ENCODE peak calls at places on chromosomes 11 and 22, in five cellular contexts. Z is adrenal gland, F is tibial nerve, S is HCT116, A is right lobe of liver. Y is an unnamed sample.

GRCh38 chr11:35822815-35823495 is 120.9 kb upstream of the LDLRAD3 start:
- DNase-seq in Z (no peak), F (no peak), S (no peak), A (no peak), Y (no peak)

GRCh38 chr11:65791719-65792213 is 4.9 kb downstream of the OVOL1 start:
- DNase-seq in Z (no peak), F (no peak), S (no peak), A (no peak), Y (no peak)

GRCh38 chr11:12149672-12150225 is 39.4 kb downstream of the MICAL2 start:
- DNase-seq in Z (no peak), F (no peak), S (no peak), A (no peak), Y (no peak)

GRCh38 chr11:39374963-39375698 is 2084.3 kb downstream of the LRRC4C start:
- DNase-seq in Z (no peak), F (no peak), S (peak; percentile 10), A (no peak), Y (no peak)

GRCh38 chr22:42560381-42560780 is 6.6 kb downstream of the SERHL2 start:
- DNase-seq in Z (no peak), F (no peak), S (no peak), A (no peak), Y (no peak)

GRCh38 chr22:26852176-26852575 is 194.8 kb downstream of the MIAT start:
- DNase-seq in Z (no peak), F (no peak), S (no peak), A (no peak), Y (no peak)

GRCh38 chr11:100999756-101000155 is 129.9 kb downstream of the PGR start:
- DNase-seq in Z (no peak), F (no peak), S (no peak), A (no peak), Y (no peak)

GRCh38 chr11:31387379-31387778 is 17.7 kb downstream of the DNAJC24 start:
- DNase-seq in Z (no peak), F (no peak), S (no peak), A (no peak), Y (no peak)

GRCh38 chr11:208177-208916 is 839 bp downstream of the RIC8A start:
- DNase-seq in Z (peak; percentile 83), F (peak; percentile 58), S (peak; percentile 43), A (peak; percentile 87), Y (peak; percentile 79)

GRCh38 chr22:20517841-20518592 is 10.6 kb downstream of the MED15 start:
- DNase-seq in Z (no peak), F (no peak), S (no peak), A (no peak), Y (no peak)

GRCh38 chr11:2445948-2446551 is 1.2 kb downstream of the KCNQ1 start:
- DNase-seq in Z (peak; percentile 73), F (no peak), S (no peak), A (no peak), Y (no peak)

GRCh38 chr22:22201185-22201924 is 43.2 kb upstream of the VPREB1 start:
- DNase-seq in Z (peak; percentile 39), F (no peak), S (no peak), A (no peak), Y (peak; percentile 17)

GRCh38 chr22:45769569-45770210 is 98.1 kb downstream of the ATXN10 start:
- DNase-seq in Z (no peak), F (no peak), S (no peak), A (no peak), Y (no peak)

GRCh38 chr22:22431271-22432220 is 77.0 kb downstream of the ZNF280B start:
- DNase-seq in Z (peak; percentile 78), F (peak; percentile 36), S (peak; percentile 34), A (peak; percentile 53), Y (peak; percentile 29)

GRCh38 chr11:68141247-68142027 is 20.2 kb upstream of the CHKA start:
- DNase-seq in Z (no peak), F (no peak), S (no peak), A (no peak), Y (no peak)

GRCh38 chr11:74069146-74070046 is 60.5 kb upstream of the UCP3 start:
- DNase-seq in Z (no peak), F (no peak), S (no peak), A (no peak), Y (no peak)

GRCh38 chr11:75240381-75241035 is at the start of gene TPBGL:
- DNase-seq in Z (no peak), F (no peak), S (no peak), A (peak; percentile 47), Y (no peak)

GRCh38 chr22:31892080-31892433 is 52.3 kb upstream of the YWHAH start:
- DNase-seq in Z (no peak), F (no peak), S (no peak), A (no peak), Y (no peak)

GRCh38 chr11:64545605-64546004 is 45.4 kb upstream of the SLC22A12 start:
- DNase-seq in Z (peak; percentile 77), F (no peak), S (peak; percentile 69), A (no peak), Y (peak; percentile 86)

GRCh38 chr11:128455766-128456165 is 131.6 kb downstream of the ETS1 start:
- DNase-seq in Z (no peak), F (no peak), S (no peak), A (no peak), Y (no peak)

GRCh38 chr11:128324051-128324481 is 263.3 kb downstream of the ETS1 start:
- DNase-seq in Z (no peak), F (no peak), S (no peak), A (no peak), Y (no peak)

GRCh38 chr11:35121326-35121865 is 17.6 kb upstream of the CD44 start:
- DNase-seq in Z (no peak), F (no peak), S (no peak), A (no peak), Y (no peak)

GRCh38 chr11:92846542-92847125 is 122.8 kb upstream of the MTNR1B start:
- DNase-seq in Z (no peak), F (no peak), S (no peak), A (no peak), Y (no peak)

GRCh38 chr11:106621479-106621878 is 396.8 kb downstream of the GUCY1A2 start:
- DNase-seq in Z (no peak), F (no peak), S (no peak), A (no peak), Y (no peak)

DNA sequence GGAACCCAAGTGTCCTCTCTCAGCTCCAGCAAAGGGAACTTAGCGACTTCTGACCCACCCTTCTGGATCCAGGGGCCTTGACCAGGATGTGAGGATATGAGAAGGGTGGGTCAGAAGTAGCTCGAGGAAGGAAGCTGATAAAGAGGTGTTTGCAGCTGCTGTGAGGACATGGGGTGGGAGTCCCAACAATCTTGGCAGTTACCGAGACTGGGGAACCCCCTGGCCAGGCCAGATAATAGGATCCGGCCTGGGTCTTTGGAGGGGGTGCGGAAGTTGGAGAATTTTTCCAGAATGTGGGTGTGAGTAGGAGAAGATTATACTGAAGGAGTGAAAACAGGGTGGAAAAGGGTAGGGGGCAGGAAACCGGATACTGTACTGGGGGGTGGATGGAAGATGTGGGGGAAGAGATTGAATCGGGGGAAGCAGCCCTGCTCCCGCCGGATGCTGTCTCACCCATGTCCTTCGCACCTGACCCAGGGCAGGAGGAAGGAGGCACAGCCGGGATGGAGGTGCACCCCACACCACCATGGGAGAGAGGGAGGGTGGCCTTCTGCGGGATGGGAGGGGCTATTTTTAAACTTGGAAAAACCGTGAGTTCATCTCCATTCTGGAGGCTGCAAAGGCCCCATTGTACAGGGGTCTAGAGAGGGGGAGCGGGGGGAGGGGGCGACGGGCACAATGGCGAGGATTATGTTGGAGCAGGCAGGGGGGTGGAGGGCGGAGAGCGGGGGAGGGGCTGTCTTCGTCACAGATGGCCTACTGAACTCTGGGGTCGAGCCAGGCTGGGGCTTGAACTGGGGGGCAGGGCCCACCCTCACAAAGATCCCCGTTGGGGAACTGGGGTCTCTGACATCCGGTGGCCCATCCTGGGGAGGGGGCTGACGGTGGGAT is 3.0 kb upstream of the MCAM start:
- DNase-seq in Z (no peak), F (no peak), S (no peak), A (no peak), Y (no peak)
- TF ChIP-seq POLR2A in Z (no peak), F (peak; percentile 13), S (no peak), A (no peak), Y (no peak)

GRCh38 chr11:16596231-16596630 is 142.2 kb upstream of the C11orf58 start:
- DNase-seq in Z (no peak), F (no peak), S (no peak), A (no peak), Y (no peak)
- TF ChIP-seq POLR2A in Z (no peak), F (no peak), S (no peak), A (no peak), Y (no peak)

GRCh38 chr22:30324008-30324730 is 2.6 kb downstream of the TBC1D10A start:
- DNase-seq in Z (no peak), F (no peak), S (no peak), A (no peak), Y (no peak)

GRCh38 chr22:30326704-30327362 is at the start of gene TBC1D10A:
- DNase-seq in Z (peak; percentile 88), F (peak; percentile 85), S (peak; percentile 85), A (peak; percentile 94), Y (peak; percentile 75)

GRCh38 chr22:30325065-30325720 is 1.5 kb downstream of the TBC1D10A start:
- DNase-seq in Z (peak; percentile 78), F (no peak), S (no peak), A (no peak), Y (peak; percentile 79)

GRCh38 chr22:30327864-30328345 is 1.2 kb upstream of the TBC1D10A start:
- DNase-seq in Z (no peak), F (no peak), S (peak; percentile 27), A (no peak), Y (no peak)

GRCh38 chr22:30325724-30326703 is 727 bp downstream of the TBC1D10A start:
- DNase-seq in Z (no peak), F (no peak), S (no peak), A (peak; percentile 47), Y (no peak)
- TF ChIP-seq POLR2A in Z (no peak), F (no peak), S (no peak), A (no peak), Y (no peak)

GRCh38 chr11:111882202-111882601 is 2.9 kb downstream of the CFAP68 start:
- DNase-seq in Z (no peak), F (no peak), S (no peak), A (no peak), Y (no peak)

GRCh38 chr11:111879637-111879960 is 258 bp downstream of the CFAP68 start:
- DNase-seq in Z (no peak), F (no peak), S (no peak), A (no peak), Y (no peak)

GRCh38 chr11:111878385-111878765 is 590 bp downstream of the FDXACB1 start:
- DNase-seq in Z (no peak), F (no peak), S (peak; percentile 3), A (no peak), Y (peak; percentile 3)

GRCh38 chr11:111878766-111879636 is at the start of the genes CFAP68 and FDXACB1:
- DNase-seq in Z (peak; percentile 98), F (peak; percentile 94), S (peak; percentile 98), A (peak; percentile 96), Y (peak; percentile 70)
- TF ChIP-seq POLR2A in Z (peak; percentile 57), F (peak; percentile 82), S (peak; percentile 74), A (no peak), Y (peak; percentile 33)

Y was measured in H54.